ENCODE peak calls at places on chromosome 1, in five cellular contexts. C, Y, Q, A and G are unnamed samples.
A peak's percentile ranks its signal among the peaks of the same experiment; 100 is the strongest.

GRCh38 chr1:86776108-86776507 is 71.7 kb downstream of the SH3GLB1 start:
- DNase-seq in C (no peak), Y (no peak), Q (no peak), A (no peak), G (no peak)

GRCh38 chr1:83545450-83545849 is 453.5 kb downstream of the TTLL7 start:
- DNase-seq in C (no peak), Y (no peak), Q (no peak), A (no peak), G (no peak)

GRCh38 chr1:232459087-232459486 is 170.8 kb downstream of the SIPA1L2 start:
- DNase-seq in C (no peak), Y (no peak), Q (no peak), A (no peak), G (no peak)

GRCh38 chr1:41861509-41862410 is 57.0 kb downstream of the HIVEP3 start:
- DNase-seq in C (no peak), Y (no peak), Q (peak; percentile 40), A (no peak), G (no peak)

GRCh38 chr1:41957568-41957967 is 38.8 kb upstream of the HIVEP3 start:
- DNase-seq in C (no peak), Y (no peak), Q (peak; percentile 13), A (no peak), G (no peak)

GRCh38 chr1:169860187-169860586 is 33.5 kb downstream of the SCYL3 start:
- DNase-seq in C (no peak), Y (no peak), Q (no peak), A (no peak), G (no peak)

GRCh38 chr1:158931055-158931737 is at the start of gene PYHIN1:
- DNase-seq in C (no peak), Y (peak; percentile 27), Q (no peak), A (no peak), G (no peak)

GRCh38 chr1:172450524-172450885 is 6.6 kb upstream of the PIGC start:
- DNase-seq in C (no peak), Y (no peak), Q (no peak), A (no peak), G (peak; percentile 65)

GRCh38 chr1:41539416-41539800 is 54.9 kb upstream of the EDN2 start:
- DNase-seq in C (no peak), Y (no peak), Q (no peak), A (no peak), G (no peak)

GRCh38 chr1:70641868-70642267 is 230.8 kb downstream of the CTH start:
- DNase-seq in C (no peak), Y (no peak), Q (no peak), A (no peak), G (no peak)

GRCh38 chr1:168227620-168228019 is 1.8 kb downstream of the SFT2D2 start:
- DNase-seq in C (no peak), Y (no peak), Q (peak; percentile 37), A (no peak), G (peak; percentile 76)

GRCh38 chr1:85864727-85865126 is 156.5 kb upstream of the ZNHIT6 start:
- DNase-seq in C (no peak), Y (no peak), Q (no peak), A (no peak), G (no peak)

GRCh38 chr1:30085814-30086770 is 637.3 kb downstream of the MATN1 start:
- DNase-seq in C (no peak), Y (no peak), Q (peak; percentile 30), A (no peak), G (peak; percentile 10)

GRCh38 chr1:240189386-240189989 is 97.8 kb downstream of the FMN2 start:
- DNase-seq in C (no peak), Y (no peak), Q (peak; percentile 51), A (peak; percentile 1), G (no peak)

GRCh38 chr1:160494620-160495019 is 28.4 kb downstream of the SLAMF6 start:
- DNase-seq in C (no peak), Y (no peak), Q (peak; percentile 5), A (no peak), G (no peak)

GRCh38 chr1:54965624-54966340 is 14.6 kb upstream of the TMEM61 start:
- DNase-seq in C (peak; percentile 38), Y (no peak), Q (peak; percentile 50), A (no peak), G (no peak)